ENCODE peak calls at places on chromosomes 6 and 20, in nine cellular contexts. One of them, this sample, is unnamed.

GRCh38 chr6:26545617-26546016 is 7.5 kb downstream of the HMGN4 start:
- DNase-seq in body of pancreas: no peak
- DNase-seq in lower lobe of right lung: no peak
- DNase-seq in heart left ventricle: no peak
- DNase-seq in kidney: no peak
- DNase-seq in heart right ventricle: no peak
- DNase-seq in CD8-positive, alpha-beta T cell: no peak
- DNase-seq in A549: no peak
- DNase-seq in upper lobe of right lung: no peak
- DNase-seq in this sample: no peak

GRCh38 chr6:105593805-105594231 is 190.9 kb upstream of the PREP start:
- DNase-seq in CD8-positive, alpha-beta T cell: no peak
- DNase-seq in kidney: no peak
- DNase-seq in heart left ventricle: no peak
- DNase-seq in body of pancreas: no peak
- DNase-seq in lower lobe of right lung: no peak
- DNase-seq in upper lobe of right lung: no peak
- DNase-seq in A549: no peak
- DNase-seq in heart right ventricle: no peak
- DNase-seq in this sample: no peak

GRCh38 chr20:61758556-61759200 is 307.0 kb downstream of the TAF4 start:
- DNase-seq in body of pancreas: no peak
- DNase-seq in CD8-positive, alpha-beta T cell: no peak
- DNase-seq in upper lobe of right lung: peak; percentile 48
- DNase-seq in heart left ventricle: no peak
- DNase-seq in heart right ventricle: no peak
- DNase-seq in kidney: no peak
- DNase-seq in lower lobe of right lung: peak; percentile 25
- DNase-seq in A549: no peak
- DNase-seq in this sample: peak; percentile 19

GRCh38 chr6:145091827-145092164 is 643.5 kb downstream of the EPM2A start:
- DNase-seq in body of pancreas: no peak
- DNase-seq in heart right ventricle: no peak
- DNase-seq in kidney: no peak
- DNase-seq in A549: no peak
- DNase-seq in lower lobe of right lung: no peak
- DNase-seq in heart left ventricle: no peak
- DNase-seq in CD8-positive, alpha-beta T cell: no peak
- DNase-seq in upper lobe of right lung: no peak
- DNase-seq in this sample: no peak

GRCh38 chr6:25413506-25413905 is 134.3 kb downstream of the CARMIL1 start:
- DNase-seq in kidney: no peak
- DNase-seq in heart right ventricle: no peak
- DNase-seq in CD8-positive, alpha-beta T cell: no peak
- DNase-seq in upper lobe of right lung: no peak
- DNase-seq in lower lobe of right lung: no peak
- DNase-seq in heart left ventricle: peak; percentile 34
- DNase-seq in A549: no peak
- DNase-seq in body of pancreas: no peak
- DNase-seq in this sample: no peak

GRCh38 chr6:137999815-138000214 is 107.4 kb downstream of the PERP start:
- DNase-seq in body of pancreas: no peak
- DNase-seq in upper lobe of right lung: no peak
- DNase-seq in CD8-positive, alpha-beta T cell: no peak
- DNase-seq in kidney: no peak
- DNase-seq in heart left ventricle: no peak
- DNase-seq in lower lobe of right lung: no peak
- DNase-seq in A549: no peak
- DNase-seq in heart right ventricle: no peak
- DNase-seq in this sample: no peak

GRCh38 chr6:147970970-147971369 is 371.7 kb upstream of the SASH1 start:
- DNase-seq in lower lobe of right lung: no peak
- DNase-seq in body of pancreas: no peak
- DNase-seq in upper lobe of right lung: no peak
- DNase-seq in CD8-positive, alpha-beta T cell: no peak
- DNase-seq in A549: no peak
- DNase-seq in kidney: no peak
- DNase-seq in heart right ventricle: no peak
- DNase-seq in heart left ventricle: no peak
- DNase-seq in this sample: no peak

GRCh38 chr6:44161997-44162338 is 3.3 kb downstream of the CAPN11 start:
- DNase-seq in heart left ventricle: no peak
- DNase-seq in kidney: no peak
- DNase-seq in heart right ventricle: no peak
- DNase-seq in A549: no peak
- DNase-seq in CD8-positive, alpha-beta T cell: no peak
- DNase-seq in body of pancreas: peak; percentile 35
- DNase-seq in lower lobe of right lung: no peak
- DNase-seq in upper lobe of right lung: no peak
- DNase-seq in this sample: no peak

GRCh38 chr6:135212020-135212806 is 31.1 kb downstream of the MYB start:
- DNase-seq in CD8-positive, alpha-beta T cell: no peak
- DNase-seq in kidney: no peak
- DNase-seq in lower lobe of right lung: no peak
- DNase-seq in upper lobe of right lung: no peak
- DNase-seq in heart right ventricle: no peak
- DNase-seq in A549: no peak
- DNase-seq in heart left ventricle: no peak
- DNase-seq in body of pancreas: no peak
- DNase-seq in this sample: no peak

GRCh38 chr20:37408930-37409210 is 62.9 kb downstream of the SRC start:
- DNase-seq in CD8-positive, alpha-beta T cell: no peak
- DNase-seq in A549: no peak
- DNase-seq in body of pancreas: no peak
- DNase-seq in kidney: no peak
- DNase-seq in heart left ventricle: no peak
- DNase-seq in upper lobe of right lung: no peak
- DNase-seq in heart right ventricle: no peak
- DNase-seq in lower lobe of right lung: no peak
- DNase-seq in this sample: no peak
- H3K4me1 ChIP-seq in CD8-positive, alpha-beta T cell: peaks cover 24% of the 10 kb centered on the region
- H3K4me1 ChIP-seq in A549: peaks cover 20% of the 10 kb centered on the region
- H3K4me1 ChIP-seq in body of pancreas: peaks cover 12% of the 10 kb centered on the region
- H3K4me1 ChIP-seq in kidney: peaks cover 9% of the 10 kb centered on the region
- H3K4me1 ChIP-seq in heart left ventricle: peaks cover 9% of the 10 kb centered on the region
- H3K4me1 ChIP-seq in upper lobe of right lung: peaks cover 9% of the 10 kb centered on the region
- H3K4me1 ChIP-seq in heart right ventricle: peaks cover 16% of the 10 kb centered on the region
- H3K4me1 ChIP-seq in lower lobe of right lung: peaks cover 8% of the 10 kb centered on the region
- H3K4me1 ChIP-seq in this sample: peaks cover 26% of the 10 kb centered on the region

GRCh38 chr6:125953502-125953875 is 3.1 kb upstream of the HINT3 start:
- DNase-seq in A549: no peak
- DNase-seq in upper lobe of right lung: no peak
- DNase-seq in heart left ventricle: no peak
- DNase-seq in kidney: peak; percentile 75
- DNase-seq in CD8-positive, alpha-beta T cell: no peak
- DNase-seq in body of pancreas: peak; percentile 82
- DNase-seq in lower lobe of right lung: peak; percentile 45
- DNase-seq in heart right ventricle: no peak
- DNase-seq in this sample: peak; percentile 68
- TF ChIP-seq CTCF in A549: no peak
- TF ChIP-seq CTCF in upper lobe of right lung: no peak
- TF ChIP-seq CTCF in heart left ventricle: no peak
- TF ChIP-seq CTCF in kidney: no peak
- TF ChIP-seq CTCF in CD8-positive, alpha-beta T cell: no peak
- TF ChIP-seq CTCF in body of pancreas: peak; percentile 80
- TF ChIP-seq CTCF in lower lobe of right lung: no peak
- TF ChIP-seq CTCF in heart right ventricle: no peak
- TF ChIP-seq CTCF in this sample: no peak

GRCh38 chr6:75113446-75113845 is 92.4 kb downstream of the COL12A1 start:
- DNase-seq in lower lobe of right lung: no peak
- DNase-seq in heart right ventricle: no peak
- DNase-seq in upper lobe of right lung: no peak
- DNase-seq in CD8-positive, alpha-beta T cell: no peak
- DNase-seq in A549: no peak
- DNase-seq in heart left ventricle: no peak
- DNase-seq in kidney: no peak
- DNase-seq in body of pancreas: no peak
- DNase-seq in this sample: no peak

GRCh38 chr6:75116946-75117345 is 88.9 kb downstream of the COL12A1 start:
- DNase-seq in CD8-positive, alpha-beta T cell: no peak
- DNase-seq in upper lobe of right lung: no peak
- DNase-seq in kidney: no peak
- DNase-seq in body of pancreas: no peak
- DNase-seq in A549: no peak
- DNase-seq in lower lobe of right lung: no peak
- DNase-seq in heart left ventricle: no peak
- DNase-seq in heart right ventricle: no peak
- DNase-seq in this sample: no peak

GRCh38 chr6:75114795-75115194 is 91.1 kb downstream of the COL12A1 start:
- DNase-seq in heart left ventricle: no peak
- DNase-seq in kidney: no peak
- DNase-seq in A549: no peak
- DNase-seq in body of pancreas: no peak
- DNase-seq in CD8-positive, alpha-beta T cell: no peak
- DNase-seq in lower lobe of right lung: no peak
- DNase-seq in heart right ventricle: no peak
- DNase-seq in upper lobe of right lung: no peak
- DNase-seq in this sample: no peak

GRCh38 chr6:75117701-75118100 is 88.2 kb downstream of the COL12A1 start:
- DNase-seq in kidney: no peak
- DNase-seq in body of pancreas: no peak
- DNase-seq in upper lobe of right lung: no peak
- DNase-seq in heart right ventricle: no peak
- DNase-seq in heart left ventricle: no peak
- DNase-seq in lower lobe of right lung: no peak
- DNase-seq in CD8-positive, alpha-beta T cell: no peak
- DNase-seq in A549: no peak
- DNase-seq in this sample: no peak

DNA sequence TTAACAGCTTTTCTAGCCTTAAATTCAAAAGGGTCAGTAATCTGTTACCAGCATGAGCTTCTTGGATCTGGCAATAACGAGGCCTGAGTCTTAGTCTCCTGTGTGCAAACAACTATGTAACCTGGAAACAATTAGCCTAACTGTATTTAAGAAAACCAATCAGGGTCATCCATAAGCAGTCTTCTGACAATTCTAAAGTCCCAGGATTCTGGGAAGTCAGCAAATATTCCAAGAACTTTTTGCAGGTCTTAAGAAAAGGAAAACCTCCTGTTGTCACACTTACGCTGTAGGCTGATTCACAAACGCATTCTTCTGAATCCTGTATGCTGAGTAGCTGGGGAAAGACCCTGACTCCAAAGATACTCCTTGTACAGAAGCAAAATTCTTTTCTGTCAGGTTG is 90.4 kb downstream of the COL12A1 start:
- DNase-seq in CD8-positive, alpha-beta T cell: no peak
- DNase-seq in kidney: no peak
- DNase-seq in heart right ventricle: no peak
- DNase-seq in body of pancreas: no peak
- DNase-seq in upper lobe of right lung: no peak
- DNase-seq in heart left ventricle: no peak
- DNase-seq in lower lobe of right lung: no peak
- DNase-seq in A549: no peak
- DNase-seq in this sample: no peak
- H3K27ac ChIP-seq in CD8-positive, alpha-beta T cell: no peak overlapping the region
- H3K27ac ChIP-seq in kidney: no peak overlapping the region
- H3K27ac ChIP-seq in heart right ventricle: no peak overlapping the region
- H3K27ac ChIP-seq in body of pancreas: no peak overlapping the region
- H3K27ac ChIP-seq in upper lobe of right lung: no peak overlapping the region
- H3K27ac ChIP-seq in heart left ventricle: peak overlapping the region; percentile 12
- H3K27ac ChIP-seq in lower lobe of right lung: no peak overlapping the region
- H3K27ac ChIP-seq in A549: no peak overlapping the region
- H3K27ac ChIP-seq in this sample: no peak overlapping the region

GRCh38 chr20:48802216-48802615 is 25.6 kb downstream of the PREX1 start:
- DNase-seq in heart left ventricle: no peak
- DNase-seq in kidney: no peak
- DNase-seq in body of pancreas: no peak
- DNase-seq in A549: no peak
- DNase-seq in CD8-positive, alpha-beta T cell: no peak
- DNase-seq in heart right ventricle: no peak
- DNase-seq in lower lobe of right lung: no peak
- DNase-seq in upper lobe of right lung: no peak
- DNase-seq in this sample: peak; percentile 7
- H3K4me1 ChIP-seq in heart left ventricle: peaks cover 28% of the 10 kb centered on the region
- H3K4me1 ChIP-seq in kidney: peaks cover 5% of the 10 kb centered on the region
- H3K4me1 ChIP-seq in body of pancreas: no peaks in the 10 kb centered on the region
- H3K4me1 ChIP-seq in A549: no peaks in the 10 kb centered on the region
- H3K4me1 ChIP-seq in CD8-positive, alpha-beta T cell: peaks cover 65% of the 10 kb centered on the region
- H3K4me1 ChIP-seq in heart right ventricle: peaks cover 30% of the 10 kb centered on the region
- H3K4me1 ChIP-seq in lower lobe of right lung: peaks cover 54% of the 10 kb centered on the region
- H3K4me1 ChIP-seq in upper lobe of right lung: peaks cover 31% of the 10 kb centered on the region
- H3K4me1 ChIP-seq in this sample: peaks cover 12% of the 10 kb centered on the region

GRCh38 chr6:154737424-154737823 is 4.2 kb downstream of the SCAF8 start:
- DNase-seq in CD8-positive, alpha-beta T cell: no peak
- DNase-seq in upper lobe of right lung: no peak
- DNase-seq in body of pancreas: no peak
- DNase-seq in lower lobe of right lung: no peak
- DNase-seq in heart right ventricle: no peak
- DNase-seq in heart left ventricle: no peak
- DNase-seq in A549: no peak
- DNase-seq in kidney: no peak
- DNase-seq in this sample: no peak
- TF ChIP-seq CTCF in CD8-positive, alpha-beta T cell: no peak
- TF ChIP-seq CTCF in upper lobe of right lung: no peak
- TF ChIP-seq CTCF in body of pancreas: no peak
- TF ChIP-seq CTCF in lower lobe of right lung: no peak
- TF ChIP-seq CTCF in heart right ventricle: no peak
- TF ChIP-seq CTCF in heart left ventricle: no peak
- TF ChIP-seq CTCF in A549: no peak
- TF ChIP-seq CTCF in kidney: no peak
- TF ChIP-seq CTCF in this sample: no peak

DNA sequence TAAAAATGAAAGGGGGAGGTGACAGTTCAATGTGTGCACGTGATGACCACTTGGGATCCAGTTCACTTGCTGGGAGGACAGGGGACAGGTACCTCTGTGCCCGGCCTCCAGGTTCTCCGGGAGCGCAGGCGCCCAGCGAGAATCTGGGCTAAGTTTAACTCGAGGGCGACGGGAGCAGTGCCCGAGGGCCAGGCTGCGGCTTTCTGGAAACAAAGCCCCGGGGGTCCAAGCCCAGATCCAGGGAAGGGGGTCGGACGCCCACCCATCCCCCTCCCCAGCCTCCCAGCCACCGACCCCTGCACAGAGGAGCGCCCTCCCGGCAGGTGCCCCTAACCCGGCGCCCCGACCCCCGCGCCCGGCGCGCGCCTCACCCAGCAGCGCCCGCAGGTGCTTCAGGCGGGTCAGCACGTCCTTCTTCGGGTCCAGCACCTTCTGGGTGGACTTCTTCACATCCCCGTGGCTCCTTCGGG is 405 bp downstream of the RALGAPA2 start:
- DNase-seq in upper lobe of right lung: no peak
- DNase-seq in CD8-positive, alpha-beta T cell: no peak
- DNase-seq in heart left ventricle: no peak
- DNase-seq in A549: no peak
- DNase-seq in lower lobe of right lung: no peak
- DNase-seq in heart right ventricle: no peak
- DNase-seq in body of pancreas: peak; percentile 41
- DNase-seq in kidney: no peak
- DNase-seq in this sample: no peak
- H3K27ac ChIP-seq in upper lobe of right lung: peak overlapping the region; percentile 86
- H3K27ac ChIP-seq in CD8-positive, alpha-beta T cell: peak overlapping the region; percentile 59
- H3K27ac ChIP-seq in heart left ventricle: peak overlapping the region; percentile 93
- H3K27ac ChIP-seq in A549: peak overlapping the region; percentile 84
- H3K27ac ChIP-seq in lower lobe of right lung: peak overlapping the region; percentile 95
- H3K27ac ChIP-seq in heart right ventricle: peak overlapping the region; percentile 94
- H3K27ac ChIP-seq in body of pancreas: peak overlapping the region; percentile 79
- H3K27ac ChIP-seq in kidney: peak overlapping the region; percentile 93
- H3K27ac ChIP-seq in this sample: peak overlapping the region; percentile 91

GRCh38 chr6:117542493-117542892 is 59.8 kb downstream of the GOPC start:
- DNase-seq in lower lobe of right lung: no peak
- DNase-seq in body of pancreas: no peak
- DNase-seq in CD8-positive, alpha-beta T cell: no peak
- DNase-seq in A549: no peak
- DNase-seq in heart right ventricle: no peak
- DNase-seq in upper lobe of right lung: no peak
- DNase-seq in kidney: no peak
- DNase-seq in heart left ventricle: no peak
- DNase-seq in this sample: no peak
- H3K4me1 ChIP-seq in lower lobe of right lung: no peaks in the 10 kb centered on the region
- H3K4me1 ChIP-seq in body of pancreas: no peaks in the 10 kb centered on the region
- H3K4me1 ChIP-seq in CD8-positive, alpha-beta T cell: peaks cover 6% of the 10 kb centered on the region
- H3K4me1 ChIP-seq in A549: peaks cover 82% of the 10 kb centered on the region
- H3K4me1 ChIP-seq in heart right ventricle: no peaks in the 10 kb centered on the region
- H3K4me1 ChIP-seq in upper lobe of right lung: no peaks in the 10 kb centered on the region
- H3K4me1 ChIP-seq in kidney: no peaks in the 10 kb centered on the region
- H3K4me1 ChIP-seq in heart left ventricle: no peaks in the 10 kb centered on the region
- H3K4me1 ChIP-seq in this sample: no peaks in the 10 kb centered on the region

GRCh38 chr20:56187791-56188190 is 60.7 kb upstream of the MC3R start:
- DNase-seq in lower lobe of right lung: no peak
- DNase-seq in kidney: no peak
- DNase-seq in A549: peak; percentile 28
- DNase-seq in heart left ventricle: no peak
- DNase-seq in heart right ventricle: no peak
- DNase-seq in CD8-positive, alpha-beta T cell: no peak
- DNase-seq in body of pancreas: peak; percentile 11
- DNase-seq in upper lobe of right lung: no peak
- DNase-seq in this sample: no peak
- TF ChIP-seq CTCF in lower lobe of right lung: no peak
- TF ChIP-seq CTCF in kidney: peak; percentile 4
- TF ChIP-seq CTCF in A549: no peak
- TF ChIP-seq CTCF in heart left ventricle: peak; percentile 31
- TF ChIP-seq CTCF in heart right ventricle: peak; percentile 32
- TF ChIP-seq CTCF in CD8-positive, alpha-beta T cell: no peak
- TF ChIP-seq CTCF in body of pancreas: peak; percentile 6
- TF ChIP-seq CTCF in upper lobe of right lung: peak; percentile 21
- TF ChIP-seq CTCF in this sample: no peak